ENCODE peak calls at places on chromosome 18, in seven cellular contexts. One of them, this sample, is unnamed.

GRCh38 chr18:22153428-22153827 is 16.0 kb upstream of the GATA6 start:
- DNase-seq in stomach: no peak
- DNase-seq in A673: no peak
- DNase-seq in right atrium auricular region: no peak
- DNase-seq in GM13977: no peak
- DNase-seq in kidney epithelial cell: no peak
- DNase-seq in neural crest cell: no peak
- DNase-seq in this sample: no peak

GRCh38 chr18:46013484-46014189 is 46.5 kb upstream of the EPG5 start:
- DNase-seq in stomach: no peak
- DNase-seq in A673: no peak
- DNase-seq in right atrium auricular region: no peak
- DNase-seq in GM13977: peak
- DNase-seq in kidney epithelial cell: no peak
- DNase-seq in neural crest cell: no peak
- DNase-seq in this sample: no peak

GRCh38 chr18:72869786-72870185 is 2.0 kb upstream of the NETO1 start:
- DNase-seq in stomach: no peak
- DNase-seq in A673: no peak
- DNase-seq in right atrium auricular region: no peak
- DNase-seq in GM13977: no peak
- DNase-seq in kidney epithelial cell: no peak
- DNase-seq in neural crest cell: no peak
- DNase-seq in this sample: no peak

GRCh38 chr18:47968721-47969120 is 38.3 kb upstream of the SMAD2 start:
- DNase-seq in stomach: no peak
- DNase-seq in A673: no peak
- DNase-seq in right atrium auricular region: no peak
- DNase-seq in GM13977: no peak
- DNase-seq in kidney epithelial cell: no peak
- DNase-seq in neural crest cell: no peak
- DNase-seq in this sample: peak

GRCh38 chr18:46262856-46263255 is 158.7 kb downstream of the HAUS1 start:
- DNase-seq in stomach: no peak
- DNase-seq in A673: no peak
- DNase-seq in right atrium auricular region: no peak
- DNase-seq in GM13977: no peak
- DNase-seq in kidney epithelial cell: no peak
- DNase-seq in neural crest cell: no peak
- DNase-seq in this sample: no peak

GRCh38 chr18:35432565-35433001 is 55.4 kb upstream of the ZNF396 start:
- DNase-seq in stomach: no peak
- DNase-seq in A673: no peak
- DNase-seq in right atrium auricular region: no peak
- DNase-seq in GM13977: no peak
- DNase-seq in kidney epithelial cell: no peak
- DNase-seq in neural crest cell: no peak
- DNase-seq in this sample: no peak

GRCh38 chr18:39198376-39198775 is 1632.8 kb upstream of the CELF4 start:
- DNase-seq in stomach: no peak
- DNase-seq in A673: no peak
- DNase-seq in right atrium auricular region: no peak
- DNase-seq in GM13977: no peak
- DNase-seq in kidney epithelial cell: peak
- DNase-seq in neural crest cell: no peak
- DNase-seq in this sample: no peak

GRCh38 chr18:25187582-25188291 is 164.2 kb downstream of the ZNF521 start:
- DNase-seq in stomach: no peak
- DNase-seq in A673: no peak
- DNase-seq in right atrium auricular region: no peak
- DNase-seq in GM13977: no peak
- DNase-seq in kidney epithelial cell: no peak
- DNase-seq in neural crest cell: no peak
- DNase-seq in this sample: no peak

GRCh38 chr18:27653247-27653646 is 468.1 kb upstream of the CHST9 start:
- DNase-seq in stomach: no peak
- DNase-seq in A673: no peak
- DNase-seq in right atrium auricular region: no peak
- DNase-seq in GM13977: no peak
- DNase-seq in kidney epithelial cell: no peak
- DNase-seq in neural crest cell: no peak
- DNase-seq in this sample: no peak

GRCh38 chr18:72541871-72542690 is 2.1 kb downstream of the CBLN2 start:
- DNase-seq in stomach: no peak
- DNase-seq in A673: peak
- DNase-seq in right atrium auricular region: no peak
- DNase-seq in GM13977: peak
- DNase-seq in kidney epithelial cell: no peak
- DNase-seq in neural crest cell: peak
- DNase-seq in this sample: no peak

GRCh38 chr18:63892544-63892943 is 5.0 kb downstream of the SERPINB2 start:
- DNase-seq in stomach: no peak
- DNase-seq in A673: no peak
- DNase-seq in right atrium auricular region: no peak
- DNase-seq in GM13977: no peak
- DNase-seq in kidney epithelial cell: no peak
- DNase-seq in neural crest cell: no peak
- DNase-seq in this sample: no peak

GRCh38 chr18:59631583-59632181 is 65.5 kb downstream of the CCBE1 start:
- DNase-seq in stomach: no peak
- DNase-seq in A673: peak
- DNase-seq in right atrium auricular region: no peak
- DNase-seq in GM13977: peak
- DNase-seq in kidney epithelial cell: no peak
- DNase-seq in neural crest cell: peak
- DNase-seq in this sample: no peak

GRCh38 chr18:2978208-2978607 is 34.7 kb downstream of the LPIN2 start:
- DNase-seq in stomach: no peak
- DNase-seq in A673: no peak
- DNase-seq in right atrium auricular region: no peak
- DNase-seq in GM13977: no peak
- DNase-seq in kidney epithelial cell: no peak
- DNase-seq in neural crest cell: no peak
- DNase-seq in this sample: no peak

GRCh38 chr18:60538891-60539290 is 166.3 kb upstream of the MC4R start:
- DNase-seq in stomach: no peak
- DNase-seq in A673: no peak
- DNase-seq in right atrium auricular region: no peak
- DNase-seq in GM13977: no peak
- DNase-seq in kidney epithelial cell: no peak
- DNase-seq in neural crest cell: no peak
- DNase-seq in this sample: no peak

GRCh38 chr18:48530399-48531081 is 8.3 kb upstream of the CTIF start:
- DNase-seq in stomach: no peak
- DNase-seq in A673: no peak
- DNase-seq in right atrium auricular region: no peak
- DNase-seq in GM13977: no peak
- DNase-seq in kidney epithelial cell: no peak
- DNase-seq in neural crest cell: no peak
- DNase-seq in this sample: no peak

GRCh38 chr18:47235096-47235495 is 16.4 kb downstream of the SKOR2 start:
- DNase-seq in stomach: no peak
- DNase-seq in A673: no peak
- DNase-seq in right atrium auricular region: no peak
- DNase-seq in GM13977: no peak
- DNase-seq in kidney epithelial cell: no peak
- DNase-seq in neural crest cell: no peak
- DNase-seq in this sample: no peak

GRCh38 chr18:36527025-36527424 is 229.5 kb downstream of the FHOD3 start:
- DNase-seq in stomach: no peak
- DNase-seq in A673: no peak
- DNase-seq in right atrium auricular region: no peak
- DNase-seq in GM13977: no peak
- DNase-seq in kidney epithelial cell: no peak
- DNase-seq in neural crest cell: no peak
- DNase-seq in this sample: no peak

GRCh38 chr18:52408800-52409302 is 68.9 kb downstream of the DCC start:
- DNase-seq in stomach: no peak
- DNase-seq in A673: no peak
- DNase-seq in right atrium auricular region: no peak
- DNase-seq in GM13977: no peak
- DNase-seq in kidney epithelial cell: no peak
- DNase-seq in neural crest cell: no peak
- DNase-seq in this sample: no peak

DNA sequence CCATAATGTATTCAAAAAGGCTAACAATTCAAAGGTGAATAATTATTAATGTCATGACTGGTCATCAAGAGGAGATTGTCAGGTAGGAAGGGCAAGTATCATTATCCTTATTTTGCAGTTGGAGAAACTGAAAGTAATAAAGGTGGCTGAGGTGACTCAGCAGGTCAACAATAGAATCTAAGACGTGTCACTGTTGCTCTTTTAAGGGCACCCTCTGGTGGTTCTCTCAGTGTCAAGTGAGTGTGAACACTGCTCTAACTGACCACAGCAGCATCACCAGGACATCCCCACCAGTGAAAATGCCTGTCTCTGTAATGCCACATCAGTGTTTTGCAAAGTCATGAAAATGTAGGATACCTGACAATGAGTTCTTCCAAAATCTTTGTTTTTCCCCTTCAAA is 69.7 kb downstream of the DCC start:
- DNase-seq in stomach: no peak
- DNase-seq in A673: no peak
- DNase-seq in right atrium auricular region: no peak
- DNase-seq in GM13977: peak
- DNase-seq in kidney epithelial cell: peak
- DNase-seq in neural crest cell: no peak
- DNase-seq in this sample: no peak
- TF ChIP-seq CTCF in stomach: no peak
- TF ChIP-seq CTCF in A673: no peak
- TF ChIP-seq CTCF in right atrium auricular region: no peak
- TF ChIP-seq CTCF in GM13977: peak
- TF ChIP-seq CTCF in kidney epithelial cell: peak
- TF ChIP-seq CTCF in neural crest cell: no peak
- TF ChIP-seq CTCF in this sample: no peak

GRCh38 chr18:74497308-74497640 is 1.1 kb downstream of the CNDP2 start:
- DNase-seq in stomach: no peak
- DNase-seq in A673: no peak
- DNase-seq in right atrium auricular region: no peak
- DNase-seq in GM13977: no peak
- DNase-seq in kidney epithelial cell: no peak
- DNase-seq in neural crest cell: no peak
- DNase-seq in this sample: no peak
- TF ChIP-seq CTCF in stomach: no peak
- TF ChIP-seq CTCF in A673: no peak
- TF ChIP-seq CTCF in right atrium auricular region: no peak
- TF ChIP-seq CTCF in GM13977: no peak
- TF ChIP-seq CTCF in kidney epithelial cell: no peak
- TF ChIP-seq CTCF in neural crest cell: no peak
- TF ChIP-seq CTCF in this sample: no peak

GRCh38 chr18:49648811-49649210 is 87.0 kb downstream of the LIPG start:
- DNase-seq in stomach: no peak
- DNase-seq in A673: no peak
- DNase-seq in right atrium auricular region: no peak
- DNase-seq in GM13977: no peak
- DNase-seq in kidney epithelial cell: no peak
- DNase-seq in neural crest cell: no peak
- DNase-seq in this sample: no peak
- TF ChIP-seq CTCF in stomach: no peak
- TF ChIP-seq CTCF in A673: peak
- TF ChIP-seq CTCF in right atrium auricular region: no peak
- TF ChIP-seq CTCF in GM13977: no peak
- TF ChIP-seq CTCF in kidney epithelial cell: peak
- TF ChIP-seq CTCF in neural crest cell: peak
- TF ChIP-seq CTCF in this sample: peak

GRCh38 chr18:76658627-76659026 is 163.6 kb upstream of the ZNF516 start:
- DNase-seq in stomach: no peak
- DNase-seq in A673: peak
- DNase-seq in right atrium auricular region: no peak
- DNase-seq in GM13977: peak
- DNase-seq in kidney epithelial cell: no peak
- DNase-seq in neural crest cell: peak
- DNase-seq in this sample: no peak
- TF ChIP-seq CTCF in stomach: no peak
- TF ChIP-seq CTCF in A673: peak
- TF ChIP-seq CTCF in right atrium auricular region: no peak
- TF ChIP-seq CTCF in GM13977: peak
- TF ChIP-seq CTCF in kidney epithelial cell: peak
- TF ChIP-seq CTCF in neural crest cell: peak
- TF ChIP-seq CTCF in this sample: peak

GRCh38 chr18:1663879-1664705 is 759.4 kb downstream of the ADCYAP1 start:
- DNase-seq in stomach: peak
- DNase-seq in A673: peak
- DNase-seq in right atrium auricular region: peak
- DNase-seq in GM13977: peak
- DNase-seq in kidney epithelial cell: no peak
- DNase-seq in neural crest cell: peak
- DNase-seq in this sample: no peak
- TF ChIP-seq CTCF in stomach: peak
- TF ChIP-seq CTCF in A673: peak
- TF ChIP-seq CTCF in right atrium auricular region: peak
- TF ChIP-seq CTCF in GM13977: peak
- TF ChIP-seq CTCF in kidney epithelial cell: peak
- TF ChIP-seq CTCF in neural crest cell: peak
- TF ChIP-seq CTCF in this sample: peak

GRCh38 chr18:74163019-74163656 is 14.8 kb downstream of the TIMM21 start:
- DNase-seq in stomach: no peak
- DNase-seq in A673: no peak
- DNase-seq in right atrium auricular region: no peak
- DNase-seq in GM13977: no peak
- DNase-seq in kidney epithelial cell: no peak
- DNase-seq in neural crest cell: no peak
- DNase-seq in this sample: no peak
- TF ChIP-seq CTCF in stomach: no peak
- TF ChIP-seq CTCF in A673: no peak
- TF ChIP-seq CTCF in right atrium auricular region: no peak
- TF ChIP-seq CTCF in GM13977: no peak
- TF ChIP-seq CTCF in kidney epithelial cell: no peak
- TF ChIP-seq CTCF in neural crest cell: no peak
- TF ChIP-seq CTCF in this sample: peak

DNA sequence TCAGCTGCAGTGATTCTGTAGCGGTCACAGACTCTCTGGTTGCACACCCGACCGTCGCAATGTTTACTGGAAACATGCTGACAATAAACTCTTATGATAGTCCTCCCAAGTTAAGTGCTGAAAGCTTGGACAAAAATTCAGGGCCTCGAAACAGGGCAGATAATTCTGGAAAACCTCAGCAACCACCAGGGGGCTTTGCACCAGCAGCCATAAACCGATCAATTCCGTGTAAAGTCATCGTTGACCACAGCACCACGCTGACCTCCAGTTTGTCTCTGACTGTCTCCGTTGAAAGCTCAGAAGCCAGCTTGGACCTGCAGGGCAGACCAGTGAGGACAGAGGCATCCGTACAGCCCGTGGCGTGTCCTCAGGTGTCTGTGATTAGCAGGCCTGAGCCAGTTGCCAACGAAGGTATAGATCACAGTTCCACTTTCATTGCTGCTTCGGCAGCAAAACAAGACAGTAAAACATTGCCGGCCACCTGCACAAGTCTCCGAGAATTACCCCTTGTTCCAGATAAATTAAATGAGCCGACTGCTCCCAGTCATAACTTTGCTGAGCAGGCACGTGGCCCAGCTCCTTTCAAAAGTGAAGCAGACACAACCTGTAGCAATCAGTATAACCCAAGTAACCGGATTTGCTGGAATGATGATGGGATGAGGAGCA is 166.1 kb downstream of the ASXL3 start:
- DNase-seq in stomach: no peak
- DNase-seq in A673: no peak
- DNase-seq in right atrium auricular region: no peak
- DNase-seq in GM13977: no peak
- DNase-seq in kidney epithelial cell: no peak
- DNase-seq in neural crest cell: no peak
- DNase-seq in this sample: no peak
- TF ChIP-seq CTCF in stomach: no peak
- TF ChIP-seq CTCF in A673: peak
- TF ChIP-seq CTCF in right atrium auricular region: no peak
- TF ChIP-seq CTCF in GM13977: no peak
- TF ChIP-seq CTCF in kidney epithelial cell: peak
- TF ChIP-seq CTCF in neural crest cell: peak
- TF ChIP-seq CTCF in this sample: no peak

This sample was measured in HFFc6.